ENCODE peak calls at places on chromosomes 4 and X, in ten cellular contexts. Q is ovary; M is CD8-positive, alpha-beta memory T cell; U is vagina; J is CD8-positive, alpha-beta T cell; Y is GM23338; N is cardiac muscle cell; V is stomach; L is PC-3; B is small intestine. K is an unnamed sample. For H3K4me1, the result is how much of the 10 kb centered on the place peaks cover.

GRCh38 chrX:56219702-56220101 is 12.5 kb upstream of the KLF8 start:
- DNase-seq in B (no peak), N (no peak), J (no peak), Y (peak), M (no peak), Q (no peak), U (no peak), L (peak), V (no peak), K (no peak)

GRCh38 chr4:169229571-169230028 is 41.2 kb downstream of the SH3RF1 start:
- DNase-seq in U (no peak), J (no peak), V (no peak), M (no peak), Y (no peak), N (no peak), Q (no peak), B (no peak), L (peak), K (no peak)

GRCh38 chr4:42412251-42412650 is 15.0 kb downstream of the SHISA3 start:
- DNase-seq in M (no peak), Q (no peak), N (no peak), J (no peak), L (peak), B (no peak), V (no peak), U (no peak), Y (no peak), K (no peak)

GRCh38 chr4:12679217-12679616 is 804.9 kb downstream of the RAB28 start:
- DNase-seq in U (no peak), Y (peak), B (no peak), L (peak), V (no peak), M (no peak), J (no peak), N (peak), Q (no peak), K (no peak)

GRCh38 chr4:140243345-140243753 is 89.4 kb upstream of the MAML3 start:
- DNase-seq in V (peak), N (peak), L (peak), B (peak), U (no peak), Y (no peak), J (no peak), M (peak), Q (no peak), K (no peak)

GRCh38 chr4:13700196-13701140 is 72.9 kb upstream of the BOD1L1 start:
- DNase-seq in Q (no peak), L (peak), J (no peak), B (peak), V (no peak), Y (no peak), U (no peak), M (no peak), N (no peak), K (no peak)

GRCh38 chr4:19807505-19807904 is 444.2 kb upstream of the SLIT2 start:
- DNase-seq in M (no peak), Y (no peak), L (peak), V (no peak), U (no peak), B (no peak), J (no peak), N (no peak), Q (no peak), K (no peak)

GRCh38 chr4:117264072-117264471 is 178.7 kb upstream of the TRAM1L1 start:
- DNase-seq in N (no peak), V (no peak), J (no peak), Y (no peak), L (no peak), U (no peak), Q (no peak), M (no peak), B (no peak), K (no peak)

GRCh38 chrX:134435894-134436293 is 24.1 kb upstream of the HPRT1 start:
- DNase-seq in L (peak), Y (no peak), M (no peak), Q (no peak), V (no peak), J (no peak), N (no peak), U (no peak), B (no peak), K (no peak)

GRCh38 chrX:350148-350533 is 31.5 kb upstream of the GTPBP6 start:
- DNase-seq in N (no peak), J (no peak), M (no peak), Y (peak), Q (no peak), B (no peak), L (no peak), V (no peak), U (no peak), K (no peak)

GRCh38 chrX:44747317-44747716 is 96.5 kb upstream of the DUSP21 start:
- DNase-seq in J (no peak), V (no peak), B (no peak), Q (no peak), U (no peak), M (no peak), Y (no peak), N (no peak), L (no peak), K (no peak)

GRCh38 chr4:186553717-186554116 is 1.6 kb downstream of the MTNR1A start:
- DNase-seq in J (no peak), Q (no peak), L (no peak), U (no peak), B (no peak), V (no peak), M (no peak), N (peak), Y (peak), K (no peak)

GRCh38 chr4:154119317-154119716 is 330.4 kb upstream of the SFRP2 start:
- DNase-seq in Q (no peak), L (no peak), V (no peak), Y (peak), B (no peak), U (no peak), M (no peak), J (no peak), N (no peak), K (no peak)

GRCh38 chrX:102599950-102600579 is 750 bp downstream of the ARMCX5 start:
- DNase-seq in B (peak), U (no peak), N (peak), J (no peak), Q (no peak), L (peak), Y (peak), V (no peak), M (no peak), K (no peak)

GRCh38 chr4:54384563-54384962 is 155.5 kb downstream of the PDGFRA start:
- DNase-seq in N (peak), M (peak), J (no peak), Q (peak), V (peak), L (peak), U (no peak), B (peak), Y (peak), K (no peak)

GRCh38 chrX:42119076-42119475 is 195.7 kb upstream of the CASK start:
- DNase-seq in Y (no peak), V (no peak), Q (no peak), J (no peak), L (peak), B (no peak), U (no peak), M (no peak), N (no peak), K (no peak)

GRCh38 chrX:137043736-137044135 is 9.9 kb upstream of the GPR101 start:
- DNase-seq in Y (no peak), J (no peak), U (no peak), M (no peak), L (no peak), Q (no peak), V (no peak), N (no peak), B (no peak), K (no peak)

GRCh38 chr4:184103755-184104367 is 113.8 kb downstream of the ENPP6 start:
- DNase-seq in B (no peak), V (no peak), Q (no peak), U (peak), J (no peak), M (no peak), N (peak), Y (no peak), L (no peak), K (no peak)

GRCh38 chrX:154366666-154367055 is 7.8 kb downstream of the FLNA start:
- DNase-seq in J (no peak), Q (no peak), U (no peak), Y (no peak), L (no peak), N (no peak), V (no peak), B (no peak), M (no peak), K (no peak)

GRCh38 chrX:154369453-154370299 is 4.8 kb downstream of the FLNA start:
- DNase-seq in M (peak), V (no peak), B (no peak), U (no peak), N (peak), L (peak), Q (peak), J (peak), Y (peak), K (peak)

GRCh38 chrX:154370300-154370881 is 4.0 kb downstream of the FLNA start:
- DNase-seq in L (no peak), U (no peak), V (no peak), B (no peak), Y (no peak), M (no peak), J (no peak), Q (peak), N (no peak), K (no peak)

GRCh38 chrX:154367474-154368308 is 6.7 kb downstream of the FLNA start:
- DNase-seq in Q (no peak), J (no peak), Y (no peak), L (no peak), V (no peak), B (no peak), N (no peak), U (no peak), M (no peak), K (no peak)

GRCh38 chrX:154368630-154369452 is 5.6 kb downstream of the FLNA start:
- DNase-seq in Q (peak), V (peak), Y (peak), M (peak), U (no peak), N (no peak), L (peak), B (peak), J (peak), K (peak)
- H3K4me1 ChIP-seq in Q (under half), V (under half), Y (under half), M (under half), U (under half), N (under half), L (under half), B (under half), J (under half), K (under half)

DNA sequence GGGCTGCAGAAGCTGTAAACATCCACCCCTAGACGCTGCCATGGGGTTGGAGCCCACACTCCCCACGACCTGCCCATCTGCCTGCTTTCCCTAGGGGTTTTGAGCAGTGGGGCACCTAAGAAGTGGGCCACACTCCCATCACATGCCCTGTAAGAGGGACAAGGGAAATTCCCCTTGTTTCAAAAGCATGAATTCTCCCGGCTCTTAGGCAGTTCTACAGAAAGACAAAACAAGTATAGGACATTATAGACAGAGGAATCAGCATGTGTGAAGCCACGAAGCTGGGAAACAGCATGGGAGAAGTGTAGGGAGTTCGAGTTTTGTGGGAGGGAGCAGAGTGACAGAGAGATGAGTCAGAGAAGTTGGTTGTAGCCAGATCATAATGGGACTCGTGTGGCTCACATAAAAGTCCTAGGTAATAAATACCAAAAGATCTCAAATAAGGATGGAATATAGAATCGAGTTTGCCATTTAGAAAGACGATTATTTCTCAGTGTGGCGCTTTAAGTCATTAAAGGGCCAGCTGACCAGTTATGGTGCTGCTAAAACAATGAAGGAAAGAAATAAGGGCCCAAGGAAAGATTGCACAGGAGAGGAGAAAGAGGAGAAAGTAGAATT is 23.9 kb downstream of the APOO start:
- DNase-seq in Y (peak), U (no peak), N (no peak), V (no peak), B (peak), M (no peak), Q (no peak), J (no peak), L (peak), K (no peak)
- H3K27ac ChIP-seq in Y (no peak), U (peak), N (peak), V (no peak), B (peak), M (no peak), Q (no peak), J (no peak), L (peak), K (no peak)

GRCh38 chr4:121668368-121669162 is 28.2 kb downstream of the ANXA5 start:
- DNase-seq in J (no peak), Y (no peak), V (no peak), L (peak), Q (no peak), B (no peak), U (no peak), N (no peak), M (no peak), K (no peak)
- H3K4me1 ChIP-seq in J (under half), Y (under half), V (under half), L (under half), Q (under half), B (under half), U (under half), N (under half), M (under half), K (under half)

DNA sequence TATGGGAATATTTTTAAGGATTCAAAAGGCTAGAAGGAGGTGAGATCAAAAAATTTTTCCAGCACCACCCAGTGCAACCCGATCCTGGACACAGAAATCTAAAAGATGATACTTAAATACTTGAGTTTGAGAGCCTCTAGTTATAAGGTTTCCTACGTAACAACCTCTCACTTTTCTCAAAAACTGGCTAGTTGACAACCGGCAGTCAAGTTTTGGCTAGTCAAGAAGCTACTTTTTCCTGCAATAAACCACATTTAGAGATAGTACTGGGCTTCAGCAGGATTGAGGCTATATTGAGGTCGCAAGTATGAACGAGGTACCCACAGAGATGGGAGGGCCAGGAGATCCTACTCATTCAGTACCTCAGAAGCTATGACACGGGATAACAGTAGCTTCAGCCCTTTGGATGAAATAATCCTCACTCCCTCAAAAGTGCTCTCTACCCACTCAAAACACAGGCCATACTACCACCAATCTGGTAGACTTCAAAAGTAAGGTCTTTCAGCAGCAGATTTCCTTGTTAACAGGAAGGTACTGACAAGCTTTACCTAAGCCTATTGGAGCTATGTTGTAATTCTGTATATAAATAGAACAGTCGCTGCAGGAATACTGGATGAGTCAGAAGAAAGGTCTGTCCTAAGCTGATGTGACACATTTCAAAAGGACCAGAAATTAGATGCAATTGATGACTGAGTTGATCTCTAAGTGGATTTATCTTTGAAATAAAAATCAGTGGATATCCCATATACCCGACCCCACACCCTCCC is 1.5 kb upstream of the TSPAN5 start:
- DNase-seq in U (no peak), Y (no peak), V (no peak), L (peak), J (no peak), M (no peak), B (peak), Q (no peak), N (no peak), K (no peak)
- H3K27ac ChIP-seq in U (peak), Y (no peak), V (peak), L (peak), J (no peak), M (no peak), B (no peak), Q (no peak), N (no peak), K (no peak)